ENCODE peak calls at places on chromosomes 2 and 18, in four cellular contexts. One of them, this sample, is unnamed.

GRCh38 chr2:55954306-55955035 is 30.9 kb upstream of the EFEMP1 start:
- DNase-seq in H1: no peak
- DNase-seq in SK-N-SH: no peak
- DNase-seq in K562: no peak
- DNase-seq in this sample: no peak

GRCh38 chr18:3845176-3845575 is 395.2 kb downstream of the TGIF1 start:
- DNase-seq in K562: no peak
- DNase-seq in SK-N-SH: no peak
- DNase-seq in H1: no peak
- DNase-seq in this sample: no peak

GRCh38 chr2:138712212-138712979 is 67.8 kb downstream of the NXPH2 start:
- DNase-seq in K562: no peak
- DNase-seq in H1: no peak
- DNase-seq in SK-N-SH: no peak
- DNase-seq in this sample: no peak

GRCh38 chr2:208112969-208113368 is 11.4 kb downstream of the CRYGD start:
- DNase-seq in SK-N-SH: no peak
- DNase-seq in H1: peak; percentile 39
- DNase-seq in K562: no peak
- DNase-seq in this sample: peak; percentile 72

GRCh38 chr2:72780483-72780882 is 45.4 kb downstream of the EXOC6B start:
- DNase-seq in SK-N-SH: no peak
- DNase-seq in K562: no peak
- DNase-seq in H1: no peak
- DNase-seq in this sample: no peak

GRCh38 chr18:57148263-57148662 is 1.4 kb downstream of the BOD1L2 start:
- DNase-seq in H1: no peak
- DNase-seq in SK-N-SH: no peak
- DNase-seq in K562: no peak
- DNase-seq in this sample: no peak

GRCh38 chr2:239814917-239815637 is 210.1 kb downstream of the NDUFA10 start:
- DNase-seq in H1: no peak
- DNase-seq in SK-N-SH: no peak
- DNase-seq in K562: no peak
- DNase-seq in this sample: peak; percentile 8

GRCh38 chr2:24454258-24454657 is 36.8 kb upstream of the NCOA1 start:
- DNase-seq in H1: no peak
- DNase-seq in SK-N-SH: no peak
- DNase-seq in K562: no peak
- DNase-seq in this sample: no peak

GRCh38 chr2:198545411-198545810 is 741.0 kb downstream of the PLCL1 start:
- DNase-seq in K562: no peak
- DNase-seq in SK-N-SH: no peak
- DNase-seq in H1: no peak
- DNase-seq in this sample: no peak

GRCh38 chr2:223313101-223313500 is 261.1 kb downstream of the KCNE4 start:
- DNase-seq in H1: no peak
- DNase-seq in K562: no peak
- DNase-seq in SK-N-SH: no peak
- DNase-seq in this sample: no peak

GRCh38 chr2:99607454-99607853 is 117.6 kb upstream of the REV1 start:
- DNase-seq in H1: no peak
- DNase-seq in SK-N-SH: no peak
- DNase-seq in K562: no peak
- DNase-seq in this sample: no peak

GRCh38 chr18:830315-830901 is 18.4 kb upstream of the YES1 start:
- DNase-seq in H1: no peak
- DNase-seq in K562: peak; percentile 84
- DNase-seq in SK-N-SH: no peak
- DNase-seq in this sample: no peak

DNA sequence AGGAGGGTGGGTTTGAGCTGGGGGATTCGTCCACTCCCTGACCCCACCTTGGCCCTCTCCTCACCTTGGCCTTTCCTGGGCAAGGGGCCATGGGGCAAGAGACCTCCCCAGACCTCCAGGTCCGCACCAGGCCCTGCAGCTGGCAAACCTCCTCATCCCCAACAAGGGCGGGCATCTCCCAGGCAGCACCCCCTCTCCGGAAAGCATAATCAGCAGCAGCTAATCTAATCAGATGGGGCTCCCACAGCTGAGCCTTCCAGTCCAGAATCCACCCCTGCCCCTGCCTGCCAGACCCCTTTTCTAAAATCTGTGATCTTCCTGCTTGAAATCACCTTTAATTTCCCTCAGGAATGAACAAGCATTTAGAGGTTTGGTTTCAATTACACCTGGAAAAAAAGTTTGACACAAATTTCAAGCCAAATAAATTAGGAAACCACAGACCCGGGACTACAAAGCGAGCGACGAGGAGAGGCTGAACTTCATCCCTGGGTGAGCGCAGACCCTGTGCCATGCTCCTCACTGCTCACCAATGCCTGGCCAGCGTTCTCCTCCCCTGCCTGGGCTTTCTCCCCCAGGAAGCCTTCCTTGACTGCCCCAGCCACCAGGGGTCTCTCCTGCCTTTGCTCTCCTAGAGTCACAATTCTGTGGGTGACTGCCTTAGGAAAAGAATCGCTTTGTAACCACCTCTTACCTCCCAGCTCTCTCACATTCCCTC is 143.0 kb upstream of the MYCN start:
- DNase-seq in K562: no peak
- DNase-seq in SK-N-SH: peak; percentile 61
- DNase-seq in H1: no peak
- DNase-seq in this sample: peak; percentile 72
- TF ChIP-seq TEAD4 in K562: no peak
- TF ChIP-seq TEAD4 in SK-N-SH: no peak
- TF ChIP-seq TEAD4 in H1: no peak
- TF ChIP-seq TEAD4 in this sample: no peak

GRCh38 chr2:37770797-37771196 is 99.4 kb upstream of the CDC42EP3 start:
- DNase-seq in H1: no peak
- DNase-seq in K562: no peak
- DNase-seq in SK-N-SH: peak; percentile 13
- DNase-seq in this sample: no peak
- TF ChIP-seq TEAD4 in H1: no peak
- TF ChIP-seq TEAD4 in K562: no peak
- TF ChIP-seq TEAD4 in SK-N-SH: no peak
- TF ChIP-seq TEAD4 in this sample: no peak

GRCh38 chr2:37555457-37555856 is 116.0 kb downstream of the CDC42EP3 start:
- DNase-seq in K562: no peak
- DNase-seq in SK-N-SH: no peak
- DNase-seq in H1: no peak
- DNase-seq in this sample: no peak
- TF ChIP-seq TEAD4 in K562: no peak
- TF ChIP-seq TEAD4 in SK-N-SH: no peak
- TF ChIP-seq TEAD4 in H1: no peak
- TF ChIP-seq TEAD4 in this sample: no peak

GRCh38 chr2:201887851-201888451 is 81.6 kb downstream of the CDK15 start:
- DNase-seq in H1: no peak
- DNase-seq in SK-N-SH: no peak
- DNase-seq in K562: no peak
- DNase-seq in this sample: no peak
- TF ChIP-seq TEAD4 in H1: no peak
- TF ChIP-seq TEAD4 in SK-N-SH: no peak
- TF ChIP-seq TEAD4 in K562: no peak
- TF ChIP-seq TEAD4 in this sample: no peak

DNA sequence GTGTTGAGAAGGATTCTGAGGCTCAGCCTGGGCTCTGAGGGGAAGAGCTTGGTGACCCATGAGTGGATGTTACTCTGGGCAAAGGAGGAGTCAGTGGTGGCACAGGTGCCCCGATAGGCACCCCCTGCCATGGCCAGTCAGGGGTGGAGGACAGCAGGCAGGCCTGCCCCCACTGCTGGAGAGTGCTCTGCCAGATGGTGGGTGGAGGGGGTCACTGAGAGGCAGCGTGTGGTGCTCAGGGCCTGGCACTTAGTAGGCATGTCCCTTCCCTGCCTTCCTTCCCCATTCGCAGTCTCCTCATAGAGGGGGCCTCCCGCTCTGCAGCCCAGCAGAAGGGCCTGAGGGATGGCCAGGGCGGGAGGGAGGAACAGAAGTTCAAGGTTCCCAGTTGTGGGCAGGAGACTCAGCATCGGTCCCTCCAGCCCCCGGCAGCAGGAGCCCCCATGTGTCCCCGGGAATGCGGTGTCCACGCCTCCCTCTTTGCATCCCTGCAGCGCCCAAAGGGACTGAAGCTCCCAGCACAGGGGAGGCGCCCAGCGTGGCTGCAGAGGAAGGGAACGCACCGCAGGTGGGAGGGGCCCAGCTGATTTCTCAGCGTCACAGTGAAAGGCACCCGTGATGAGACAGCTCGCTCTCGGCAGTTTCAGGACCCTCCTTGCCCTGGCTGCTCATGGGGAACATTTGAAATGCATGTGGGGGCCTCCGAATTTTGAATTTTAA is 5.7 kb upstream of the SNED1 start:
- DNase-seq in SK-N-SH: no peak
- DNase-seq in H1: no peak
- DNase-seq in K562: peak; percentile 20
- DNase-seq in this sample: no peak
- TF ChIP-seq TEAD4 in SK-N-SH: no peak
- TF ChIP-seq TEAD4 in H1: no peak
- TF ChIP-seq TEAD4 in K562: no peak
- TF ChIP-seq TEAD4 in this sample: no peak

GRCh38 chr2:86453838-86454237 is 12.7 kb downstream of the KDM3A start:
- DNase-seq in K562: no peak
- DNase-seq in SK-N-SH: no peak
- DNase-seq in H1: no peak
- DNase-seq in this sample: no peak

GRCh38 chr2:86454238-86454637 is 13.1 kb downstream of the KDM3A start:
- DNase-seq in K562: no peak
- DNase-seq in SK-N-SH: no peak
- DNase-seq in H1: no peak
- DNase-seq in this sample: no peak

DNA sequence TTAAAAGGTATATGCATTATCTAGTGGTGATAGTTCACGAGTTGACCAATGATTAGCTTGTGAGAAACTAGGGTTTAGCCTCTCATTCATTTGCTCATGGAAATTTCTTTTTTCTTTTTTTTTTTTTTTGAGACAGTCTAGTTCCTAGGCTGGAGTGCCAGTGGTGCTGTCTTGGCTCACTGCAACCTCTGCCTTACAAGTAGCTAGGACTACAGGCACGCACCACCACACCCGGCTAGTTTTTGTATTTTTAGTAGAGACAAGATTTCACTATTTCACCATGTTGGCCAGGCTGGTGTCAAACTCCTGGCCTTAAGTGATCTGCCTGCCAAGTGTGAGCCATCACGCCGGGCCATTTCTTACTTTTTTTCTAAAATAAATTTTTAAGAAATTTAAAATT is 14.0 kb downstream of the KDM3A start:
- DNase-seq in K562: no peak
- DNase-seq in H1: no peak
- DNase-seq in SK-N-SH: no peak
- DNase-seq in this sample: no peak
- TF ChIP-seq TEAD4 in K562: no peak
- TF ChIP-seq TEAD4 in H1: no peak
- TF ChIP-seq TEAD4 in SK-N-SH: no peak
- TF ChIP-seq TEAD4 in this sample: no peak

DNA sequence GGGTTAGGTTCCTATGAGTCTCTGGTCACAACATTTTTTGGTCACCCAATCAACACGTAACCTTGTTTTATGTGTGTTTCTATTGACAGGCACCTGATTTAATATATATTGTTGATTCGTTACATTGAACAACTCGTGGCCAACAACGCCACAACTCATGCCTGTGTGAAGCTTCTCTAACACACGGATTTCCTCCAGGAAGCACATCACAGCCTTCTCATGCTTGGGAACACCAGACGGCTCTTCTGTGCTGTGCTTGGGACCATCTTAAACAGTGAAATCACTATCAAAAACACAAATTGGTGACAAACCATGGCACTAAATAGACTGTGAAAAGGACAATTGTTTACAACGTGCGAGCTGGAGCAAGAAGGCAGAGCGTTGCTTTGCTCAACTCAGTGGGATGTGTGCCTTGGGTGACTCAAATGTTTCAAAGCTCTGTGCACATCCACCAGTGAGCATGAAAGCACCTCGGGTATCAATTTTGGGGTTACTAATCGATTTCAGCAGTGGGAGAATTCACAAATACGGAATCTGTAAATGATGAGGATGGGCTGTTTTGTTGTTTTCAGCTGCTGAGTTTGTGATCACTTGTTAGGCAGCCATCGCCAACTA is 182.4 kb upstream of the ARL4C start:
- DNase-seq in SK-N-SH: no peak
- DNase-seq in H1: no peak
- DNase-seq in K562: no peak
- DNase-seq in this sample: no peak
- TF ChIP-seq TEAD4 in SK-N-SH: no peak
- TF ChIP-seq TEAD4 in H1: no peak
- TF ChIP-seq TEAD4 in K562: no peak
- TF ChIP-seq TEAD4 in this sample: no peak

GRCh38 chr2:1230155-1230893 is 182.9 kb upstream of the TPO start:
- DNase-seq in H1: no peak
- DNase-seq in K562: no peak
- DNase-seq in SK-N-SH: no peak
- DNase-seq in this sample: no peak

GRCh38 chr2:1231664-1232063 is 181.6 kb upstream of the TPO start:
- DNase-seq in H1: no peak
- DNase-seq in SK-N-SH: no peak
- DNase-seq in K562: no peak
- DNase-seq in this sample: no peak

GRCh38 chr2:1236596-1236995 is 176.7 kb upstream of the TPO start:
- DNase-seq in K562: no peak
- DNase-seq in SK-N-SH: no peak
- DNase-seq in H1: no peak
- DNase-seq in this sample: no peak

GRCh38 chr2:1234731-1235308 is 178.4 kb upstream of the TPO start:
- DNase-seq in SK-N-SH: no peak
- DNase-seq in H1: no peak
- DNase-seq in K562: no peak
- DNase-seq in this sample: no peak

DNA sequence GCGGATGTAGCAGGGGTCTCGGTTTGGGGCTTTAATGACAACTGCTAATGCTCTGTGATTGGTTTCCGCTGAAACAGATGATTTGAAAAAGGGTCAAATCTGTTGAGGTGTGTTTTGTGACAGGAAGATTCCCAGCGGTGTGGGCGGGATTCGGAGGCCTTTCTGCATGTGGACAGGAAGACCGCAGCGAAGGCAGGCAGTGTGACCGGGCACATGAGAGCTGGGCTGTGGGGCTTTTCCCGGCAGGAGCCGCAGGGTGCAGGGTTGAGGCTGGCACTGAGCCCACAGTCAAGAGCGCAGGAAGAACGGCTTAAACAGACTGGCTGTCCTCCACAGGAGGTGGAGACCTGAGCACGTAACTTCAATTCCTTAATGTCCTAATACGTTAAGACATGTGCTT is 180.0 kb upstream of the TPO start:
- DNase-seq in K562: no peak
- DNase-seq in SK-N-SH: peak; percentile 58
- DNase-seq in H1: no peak
- DNase-seq in this sample: no peak
- TF ChIP-seq TEAD4 in K562: no peak
- TF ChIP-seq TEAD4 in SK-N-SH: no peak
- TF ChIP-seq TEAD4 in H1: no peak
- TF ChIP-seq TEAD4 in this sample: no peak

DNA sequence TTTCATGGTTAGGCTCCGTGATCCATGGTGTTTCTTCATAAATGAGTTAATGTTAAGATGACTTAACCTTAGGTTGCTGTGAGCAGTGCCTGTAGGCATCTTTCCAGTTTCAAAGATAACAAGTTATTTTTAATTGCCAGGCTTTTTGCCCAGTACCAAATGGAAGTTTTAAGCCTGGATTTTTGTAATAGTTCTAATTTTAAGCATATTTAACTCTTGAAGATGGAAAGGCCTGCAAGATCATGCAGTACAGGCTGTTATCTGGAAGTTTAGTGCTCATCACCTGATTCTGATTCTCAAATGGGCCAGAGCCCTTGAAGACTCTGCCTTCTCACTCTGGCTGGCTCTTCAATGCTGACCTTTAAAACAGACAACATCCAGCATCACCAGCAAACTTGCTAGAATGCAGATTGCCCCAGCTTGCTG is 141.3 kb downstream of the NCK2 start:
- DNase-seq in H1: no peak
- DNase-seq in K562: no peak
- DNase-seq in SK-N-SH: no peak
- DNase-seq in this sample: no peak
- TF ChIP-seq TEAD4 in H1: no peak
- TF ChIP-seq TEAD4 in K562: no peak
- TF ChIP-seq TEAD4 in SK-N-SH: no peak
- TF ChIP-seq TEAD4 in this sample: no peak